ENCODE peak calls at places on chromosomes 13 and 19, in eight cellular contexts. C is iPS-NIHi11, E is activated T-helper 1 cell treated with Interleukin-2 at 50 U/mL for 16 hours, Q is frontal cortex, R is SJSA1, J is left colon, A is heart left ventricle, W is Kasumi-1. X is an unnamed sample.

GRCh38 chr19:18488403-18488723 is 33.5 kb downstream of the ELL start:
- DNase-seq in C (peak; percentile 66), R (peak; percentile 41), E (no peak), A (no peak), J (no peak), Q (no peak), W (no peak), X (no peak)

GRCh38 chr19:28446511-28446910 is 766.4 kb downstream of the UQCRFS1 start:
- DNase-seq in J (no peak), W (no peak), Q (no peak), R (no peak), A (no peak), E (no peak), C (peak; percentile 31), X (no peak)

GRCh38 chr13:66660013-66660804 is 569.9 kb downstream of the PCDH9 start:
- DNase-seq in Q (no peak), W (no peak), A (no peak), E (no peak), R (peak; percentile 16), C (no peak), J (no peak), X (no peak)

GRCh38 chr19:42480335-42481095 is 37.8 kb upstream of the CXCL17 start:
- DNase-seq in Q (no peak), J (no peak), C (no peak), W (no peak), A (no peak), E (peak; percentile 1), R (peak; percentile 23), X (no peak)

GRCh38 chr19:6519289-6519688 is 11.5 kb upstream of the TNFSF9 start:
- DNase-seq in R (peak; percentile 48), E (no peak), C (no peak), J (no peak), A (no peak), W (no peak), Q (no peak), X (no peak)

GRCh38 chr13:65725001-65725400 is 1505.1 kb downstream of the PCDH9 start:
- DNase-seq in C (no peak), A (no peak), E (no peak), Q (no peak), J (no peak), R (no peak), W (no peak), X (no peak)

GRCh38 chr19:10601999-10602329 is 14.9 kb upstream of the AP1M2 start:
- DNase-seq in J (no peak), R (peak; percentile 24), A (no peak), E (no peak), Q (no peak), C (no peak), W (no peak), X (no peak)

GRCh38 chr19:10836478-10837325 is 690 bp upstream of the TMED1 start:
- DNase-seq in Q (no peak), C (peak; percentile 81), R (peak; percentile 99), W (peak; percentile 88), E (no peak), J (peak; percentile 87), A (peak; percentile 88), X (no peak)

GRCh38 chr19:15936173-15936572 is 1.8 kb upstream of the CYP4F11 start:
- DNase-seq in E (no peak), C (no peak), A (no peak), R (no peak), W (no peak), Q (no peak), J (no peak), X (no peak)

GRCh38 chr19:35309481-35310279 is 17.7 kb downstream of the MAG start:
- DNase-seq in C (no peak), Q (no peak), R (no peak), A (peak; percentile 55), W (no peak), E (no peak), J (no peak), X (no peak)

GRCh38 chr13:29702912-29703351 is 107.4 kb upstream of the SLC7A1 start:
- DNase-seq in R (peak; percentile 84), A (peak; percentile 37), W (no peak), Q (no peak), E (no peak), C (peak; percentile 20), J (no peak), X (no peak)

GRCh38 chr19:18519962-18520847 is 1.7 kb downstream of the ELL start:
- DNase-seq in Q (no peak), R (peak; percentile 91), A (peak; percentile 60), C (peak; percentile 58), E (no peak), W (peak; percentile 72), J (peak; percentile 78), X (no peak)